ENCODE peak calls at places on chromosomes 1 and 21, in four cellular contexts. Y is HepG2, M is GM12878, J is K562. R is an unnamed sample.

GRCh38 chr1:200856716-200857352 is 15.9 kb upstream of the GPR25 start:
- DNase-seq in M (no peak), J (no peak), Y (no peak), R (no peak)

GRCh38 chr1:25617626-25618432 is 1.2 kb downstream of the MAN1C1 start:
- DNase-seq in Y (no peak), M (no peak), J (no peak), R (peak)

GRCh38 chr21:32934829-32935228 is 90.9 kb upstream of the OLIG2 start:
- DNase-seq in Y (no peak), M (no peak), J (no peak), R (no peak)

GRCh38 chr1:156394835-156395461 is 25.9 kb downstream of the RHBG start:
- DNase-seq in M (no peak), J (no peak), Y (no peak), R (no peak)

GRCh38 chr21:38661296-38662223 is 144.2 kb upstream of the ETS2 start:
- DNase-seq in Y (no peak), J (no peak), M (no peak), R (peak)

GRCh38 chr1:185816460-185816859 is 82.3 kb downstream of the HMCN1 start:
- DNase-seq in M (no peak), J (no peak), Y (no peak), R (no peak)

GRCh38 chr1:48492392-48492791 is 20.4 kb upstream of the SPATA6 start:
- DNase-seq in M (no peak), Y (no peak), J (no peak), R (no peak)

GRCh38 chr1:6727535-6727934 is 25.9 kb upstream of the DNAJC11 start:
- DNase-seq in Y (peak), M (peak), J (peak), R (peak)

GRCh38 chr1:1183221-1183747 is 9.6 kb downstream of the TTLL10 start:
- DNase-seq in J (no peak), M (no peak), Y (no peak), R (peak)

GRCh38 chr1:111904478-111905218 is 84.8 kb downstream of the KCND3 start:
- DNase-seq in J (no peak), M (no peak), Y (no peak), R (peak)

GRCh38 chr1:61853545-61853944 is 111.3 kb downstream of the PATJ start:
- DNase-seq in M (no peak), J (peak), Y (no peak), R (no peak)

GRCh38 chr1:117656202-117656641 is 50.4 kb downstream of the TENT5C start:
- DNase-seq in Y (no peak), M (peak), J (peak), R (no peak)

GRCh38 chr1:186442651-186443114 is 18.2 kb downstream of the PDC start:
- DNase-seq in J (no peak), Y (no peak), M (no peak), R (no peak)

GRCh38 chr1:38872401-38873026 is 634 bp downstream of the MYCBP start:
- DNase-seq in M (no peak), Y (no peak), J (peak), R (peak)

DNA sequence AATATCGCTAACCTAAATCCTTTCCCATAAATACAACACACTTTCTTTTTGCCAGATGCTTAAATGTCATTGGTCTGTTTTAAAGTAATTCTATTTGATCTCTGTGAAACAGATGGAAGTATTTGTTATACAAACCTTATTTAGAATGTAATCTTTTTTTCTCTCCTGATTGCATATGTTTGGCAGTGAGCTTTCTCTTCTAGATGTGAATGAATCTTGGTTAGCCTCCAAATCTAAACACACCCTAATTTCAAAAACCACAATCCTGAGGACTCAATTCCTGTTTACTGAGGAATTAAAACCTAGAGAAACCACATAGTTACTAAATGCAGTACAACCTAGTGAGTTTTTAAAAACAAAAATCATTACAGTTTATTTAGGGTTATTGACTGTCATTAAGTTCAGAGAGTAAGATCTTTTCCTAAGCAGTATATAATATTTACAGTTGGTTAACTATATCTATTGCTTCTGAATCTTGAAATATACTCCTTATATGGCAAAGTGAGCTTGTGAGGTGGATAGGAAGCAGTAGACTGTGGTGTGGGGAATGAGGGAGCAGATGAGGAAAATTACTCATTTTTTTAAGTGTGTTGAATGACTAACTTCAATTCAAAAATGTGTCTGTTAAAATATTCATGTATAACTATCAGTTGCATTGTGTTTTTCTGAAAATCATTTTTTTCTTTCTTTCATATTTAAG is 218.7 kb downstream of the FMN2 start:
- DNase-seq in M (no peak), J (no peak), Y (no peak), R (no peak)
- TF ChIP-seq TCF7 in M (no peak), J (no peak), Y (no peak), R (no peak)

GRCh38 chr1:220877348-220878095 is 1.7 kb upstream of the HLX start:
- DNase-seq in J (no peak), M (no peak), Y (no peak), R (no peak)
- TF ChIP-seq ATF2 in J (no peak), M (no peak), Y (no peak), R (no peak)

GRCh38 chr1:8517579-8518489 is 199.9 kb downstream of the SLC45A1 start:
- DNase-seq in J (peak), M (no peak), Y (no peak), R (no peak)
- TF ChIP-seq TCF7 in J (no peak), M (no peak), Y (no peak), R (no peak)

GRCh38 chr1:55965981-55966461 is 613.3 kb downstream of the PLPP3 start:
- DNase-seq in J (no peak), M (no peak), Y (no peak), R (no peak)
- TF ChIP-seq ATF2 in J (no peak), M (no peak), Y (no peak), R (no peak)

GRCh38 chr1:23126200-23126599 is 42.5 kb downstream of the LUZP1 start:
- DNase-seq in J (no peak), M (no peak), Y (no peak), R (no peak)

GRCh38 chr1:23124259-23125026 is 44.2 kb downstream of the LUZP1 start:
- DNase-seq in Y (no peak), J (no peak), M (no peak), R (no peak)

GRCh38 chr1:23129846-23130245 is 38.8 kb downstream of the LUZP1 start:
- DNase-seq in Y (no peak), M (no peak), J (no peak), R (no peak)

GRCh38 chr1:23125489-23125888 is 43.2 kb downstream of the LUZP1 start:
- DNase-seq in M (no peak), Y (no peak), J (no peak), R (no peak)

GRCh38 chr1:23126801-23127200 is 41.9 kb downstream of the LUZP1 start:
- DNase-seq in M (no peak), Y (no peak), J (no peak), R (no peak)
- TF ChIP-seq TCF7 in M (no peak), Y (no peak), J (no peak), R (no peak)

R was measured in WTC11.